ENCODE peak calls at places on chromosomes 2 and 18, in nine cellular contexts. R is NT2/D1; S is ovary; N is bronchial epithelial cell; Y is CD8-positive, alpha-beta T cell; E is lower lobe of right lung; Q is CD8-positive, alpha-beta memory T cell; A is CD4-positive, alpha-beta memory T cell; C is spleen. H is an unnamed sample. For H3K27me3, the result is how much of the 10 kb centered on the place peaks cover.

GRCh38 chr2:32464441-32464840 is 107.6 kb downstream of the BIRC6 start:
- DNase-seq in R (no peak), S (no peak), N (no peak), Y (no peak), E (no peak), Q (no peak), A (no peak), C (no peak), H (no peak)

GRCh38 chr2:53646788-53647187 is 120.8 kb upstream of the CHAC2 start:
- DNase-seq in R (peak), S (no peak), N (no peak), Y (no peak), E (no peak), Q (no peak), A (no peak), C (no peak), H (no peak)

GRCh38 chr2:112880696-112881095 is 30.3 kb upstream of the IL37 start:
- DNase-seq in R (no peak), S (no peak), N (no peak), Y (no peak), E (no peak), Q (no peak), A (no peak), C (no peak), H (no peak)

GRCh38 chr18:57048351-57048750 is 98.5 kb upstream of the BOD1L2 start:
- DNase-seq in R (no peak), S (no peak), N (no peak), Y (no peak), E (no peak), Q (no peak), A (no peak), C (no peak), H (no peak)

GRCh38 chr2:226495466-226496161 is 304.0 kb downstream of the IRS1 start:
- DNase-seq in R (no peak), S (no peak), N (no peak), Y (no peak), E (no peak), Q (no peak), A (no peak), C (no peak), H (no peak)

GRCh38 chr2:132998221-132998620 is 328.2 kb upstream of the LYPD1 start:
- DNase-seq in R (no peak), S (no peak), N (no peak), Y (no peak), E (no peak), Q (no peak), A (no peak), C (no peak), H (no peak)

GRCh38 chr2:219176818-219177593 is at the start of gene CNPPD1:
- DNase-seq in R (no peak), S (peak), N (peak), Y (peak), E (peak), Q (peak), A (peak), C (peak), H (peak)

GRCh38 chr2:10330700-10331032 is 28.0 kb downstream of the HPCAL1 start:
- DNase-seq in R (no peak), S (no peak), N (no peak), Y (peak), E (no peak), Q (no peak), A (no peak), C (no peak), H (no peak)

GRCh38 chr2:106770986-106771385 is 115.0 kb downstream of the ST6GAL2 start:
- DNase-seq in R (no peak), S (no peak), N (no peak), Y (no peak), E (no peak), Q (no peak), A (no peak), C (no peak), H (no peak)

GRCh38 chr18:74803117-74803516 is 205.4 kb downstream of the ZNF407 start:
- DNase-seq in R (no peak), S (no peak), N (no peak), Y (no peak), E (no peak), Q (no peak), A (no peak), C (no peak), H (no peak)

GRCh38 chr2:197877038-197877437 is 72.6 kb downstream of the PLCL1 start:
- DNase-seq in R (no peak), S (no peak), N (no peak), Y (no peak), E (no peak), Q (no peak), A (no peak), C (no peak), H (no peak)

GRCh38 chr2:240258685-240259084 is 118.2 kb upstream of the OTOS start:
- DNase-seq in R (no peak), S (no peak), N (no peak), Y (no peak), E (no peak), Q (no peak), A (no peak), C (peak), H (no peak)

GRCh38 chr2:96698221-96698861 is 41.5 kb downstream of the LMAN2L start:
- DNase-seq in R (no peak), S (no peak), N (peak), Y (no peak), E (no peak), Q (no peak), A (no peak), C (no peak), H (no peak)

GRCh38 chr2:220959391-220959802 is 612.7 kb downstream of the EPHA4 start:
- DNase-seq in R (no peak), S (no peak), N (no peak), Y (no peak), E (no peak), Q (no peak), A (no peak), C (no peak), H (no peak)

GRCh38 chr2:157789933-157790511 is 86.1 kb downstream of the ACVR1 start:
- DNase-seq in R (no peak), S (no peak), N (no peak), Y (no peak), E (peak), Q (no peak), A (no peak), C (no peak), H (no peak)

GRCh38 chr18:55634545-55634944 is 46.6 kb upstream of the TCF4 start:
- DNase-seq in R (no peak), S (no peak), N (peak), Y (no peak), E (no peak), Q (no peak), A (no peak), C (no peak), H (no peak)

GRCh38 chr2:205681836-205682238 is 464 bp upstream of the NRP2 start:
- DNase-seq in R (no peak), S (no peak), N (no peak), Y (no peak), E (no peak), Q (no peak), A (no peak), C (no peak), H (peak)

GRCh38 chr18:10197097-10197496 is 257.3 kb upstream of the APCDD1 start:
- DNase-seq in R (no peak), S (peak), N (peak), Y (no peak), E (peak), Q (no peak), A (no peak), C (no peak), H (no peak)

GRCh38 chr2:8457620-8458255 is 224.1 kb upstream of the ID2 start:
- DNase-seq in R (no peak), S (no peak), N (no peak), Y (no peak), E (no peak), Q (peak), A (no peak), C (no peak), H (peak)

GRCh38 chr18:1015777-1016176 is 111.1 kb downstream of the ADCYAP1 start:
- DNase-seq in R (no peak), S (no peak), N (no peak), Y (no peak), E (no peak), Q (no peak), A (no peak), C (no peak), H (no peak)

GRCh38 chr18:9885170-9886004 is at the start of gene TXNDC2:
- DNase-seq in R (no peak), S (no peak), N (no peak), Y (no peak), E (no peak), Q (no peak), A (no peak), C (no peak), H (no peak)

GRCh38 chr2:218471982-218472381 is 53.1 kb downstream of the VIL1 start:
- DNase-seq in R (no peak), S (no peak), N (no peak), Y (no peak), E (no peak), Q (no peak), A (no peak), C (no peak), H (no peak)

GRCh38 chr2:15050483-15050882 is 418.0 kb downstream of the LRATD1 start:
- DNase-seq in R (no peak), S (no peak), N (peak), Y (no peak), E (no peak), Q (no peak), A (no peak), C (no peak), H (no peak)

GRCh38 chr2:73999881-74000597 is 15.3 kb downstream of the TET3 start:
- DNase-seq in R (no peak), S (peak), N (no peak), Y (no peak), E (no peak), Q (no peak), A (no peak), C (peak), H (no peak)

GRCh38 chr18:5894613-5895299 is 566 bp downstream of the TMEM200C start:
- DNase-seq in R (no peak), S (peak), N (no peak), Y (no peak), E (no peak), Q (no peak), A (no peak), C (peak), H (no peak)

DNA sequence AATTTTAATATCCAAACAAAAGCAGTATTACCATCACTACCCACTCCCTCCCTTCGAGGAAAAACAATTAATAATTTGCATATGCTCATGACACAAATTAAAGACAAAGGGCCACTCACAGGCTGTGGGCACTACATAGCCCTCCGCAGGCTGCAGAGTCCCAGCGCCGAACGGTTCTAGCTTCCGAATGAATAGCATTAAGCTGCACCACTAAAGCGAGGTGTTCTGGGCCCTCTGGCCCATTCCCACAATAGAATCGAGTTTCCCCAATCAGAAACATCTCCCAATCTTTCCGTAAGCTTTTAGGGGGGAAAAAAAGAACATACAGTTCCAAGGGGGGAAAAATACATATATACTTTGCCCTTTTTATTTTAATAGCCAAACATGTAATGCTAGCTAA is 14.5 kb upstream of the SIX3 start:
- DNase-seq in R (no peak), S (no peak), N (no peak), Y (no peak), E (no peak), Q (no peak), A (no peak), C (no peak), H (no peak)
- H3K27me3 ChIP-seq in R (half or more), S (under half), N (half or more), Y (under half), E (half or more), Q (under half), A (under half), C (half or more), H (under half)

DNA sequence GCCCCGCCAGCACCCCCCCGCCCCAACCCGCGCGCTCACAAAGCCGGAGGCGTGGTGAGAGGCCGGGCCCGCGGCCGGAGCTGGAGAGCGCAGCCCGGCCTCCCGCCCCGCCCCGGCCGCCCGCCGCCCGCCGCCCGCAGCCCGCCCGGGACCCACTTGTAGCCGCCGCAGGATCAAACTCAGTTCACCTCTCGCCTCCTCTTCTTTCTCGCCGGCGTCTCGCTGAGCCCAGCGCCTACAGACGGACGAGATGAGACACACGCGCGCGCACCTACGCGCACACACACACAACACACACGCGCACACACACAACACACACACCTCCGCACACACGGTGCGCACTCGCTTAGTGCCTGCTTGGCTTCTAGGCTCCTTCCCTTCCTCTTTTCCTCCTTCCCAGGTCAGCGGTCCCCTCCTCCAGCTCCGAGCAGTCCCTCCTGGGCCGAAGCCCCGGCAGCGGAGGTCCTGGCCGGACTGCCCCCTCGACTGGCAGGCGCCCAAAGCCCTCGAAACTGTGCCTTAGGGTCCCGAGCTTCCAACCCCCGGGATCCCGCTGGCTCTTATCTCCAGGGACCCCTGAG is 1.4 kb upstream of the CYP26B1 start:
- DNase-seq in R (no peak), S (peak), N (no peak), Y (no peak), E (no peak), Q (no peak), A (no peak), C (peak), H (peak)
- H3K27me3 ChIP-seq in R (half or more), S (under half), N (under half), Y (under half), E (half or more), Q (under half), A (under half), C (half or more), H (under half)

DNA sequence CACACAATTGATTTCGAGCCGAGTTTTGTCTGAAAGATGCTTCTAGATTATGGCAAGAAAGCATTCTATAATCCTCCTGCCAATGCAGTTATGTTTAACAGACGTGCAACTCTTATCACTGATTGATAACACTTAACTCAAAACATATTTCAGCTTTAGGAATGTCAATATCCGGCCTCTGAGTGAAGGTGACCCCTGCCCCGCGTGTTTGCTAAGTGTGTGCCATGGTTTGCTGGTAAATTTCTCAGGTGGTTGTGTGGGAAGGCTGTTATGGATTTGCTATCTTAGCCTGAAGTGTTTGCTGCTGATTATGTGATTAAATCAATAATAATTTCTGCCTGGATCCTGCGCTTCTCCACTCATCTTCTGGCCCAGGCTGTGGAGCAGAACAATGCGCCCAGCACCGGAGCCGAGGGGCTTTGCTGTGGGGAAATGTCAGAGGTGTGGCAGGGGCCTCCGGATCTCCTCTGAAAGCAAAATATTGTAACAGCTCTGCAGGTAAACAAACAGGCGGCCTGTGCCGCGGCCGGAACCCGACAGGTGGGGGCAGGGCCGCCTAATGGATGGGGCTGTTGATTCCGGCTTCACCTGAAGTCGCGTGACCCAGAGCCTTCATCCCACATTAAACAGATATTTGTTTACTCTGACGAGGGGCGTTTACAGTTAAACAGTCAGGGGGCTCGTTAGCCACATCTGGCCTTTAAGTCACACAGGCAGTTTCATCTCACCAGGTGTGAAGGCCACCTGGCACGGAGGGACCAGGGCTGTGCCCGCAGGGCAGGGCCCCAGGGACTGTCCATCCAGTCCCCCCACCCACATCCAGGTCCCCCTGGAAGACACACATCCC is 210.7 kb upstream of the SALL3 start:
- DNase-seq in R (no peak), S (no peak), N (no peak), Y (no peak), E (no peak), Q (no peak), A (no peak), C (no peak), H (no peak)
- H3K27me3 ChIP-seq in R (under half), S (under half), N (under half), Y (under half), E (under half), Q (under half), A (under half), C (under half), H (under half)

DNA sequence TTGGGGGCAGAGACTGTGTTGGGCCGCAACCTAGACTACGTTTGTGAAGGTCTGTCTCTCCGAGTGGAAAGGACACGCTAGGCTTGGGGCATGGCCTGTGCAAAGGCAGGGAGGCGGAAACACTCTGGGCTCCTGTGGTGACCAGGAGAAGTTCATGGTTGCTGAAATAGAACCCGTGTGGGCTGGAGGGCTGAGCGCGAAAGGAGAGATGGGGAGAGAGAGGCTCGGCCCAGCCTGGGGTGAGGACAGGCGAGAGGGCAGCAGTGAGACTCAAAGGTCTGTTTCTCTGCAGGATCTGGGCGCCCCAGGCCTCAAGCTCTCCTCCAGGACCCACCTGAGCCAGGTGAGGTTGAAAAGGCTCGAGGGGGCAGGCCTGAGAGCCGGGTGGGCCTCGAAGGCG is 1.3 kb downstream of the PRSS56 start:
- DNase-seq in R (no peak), S (no peak), N (no peak), Y (no peak), E (no peak), Q (no peak), A (no peak), C (no peak), H (no peak)
- H3K27me3 ChIP-seq in R (half or more), S (under half), N (under half), Y (under half), E (half or more), Q (under half), A (under half), C (half or more), H (under half)

DNA sequence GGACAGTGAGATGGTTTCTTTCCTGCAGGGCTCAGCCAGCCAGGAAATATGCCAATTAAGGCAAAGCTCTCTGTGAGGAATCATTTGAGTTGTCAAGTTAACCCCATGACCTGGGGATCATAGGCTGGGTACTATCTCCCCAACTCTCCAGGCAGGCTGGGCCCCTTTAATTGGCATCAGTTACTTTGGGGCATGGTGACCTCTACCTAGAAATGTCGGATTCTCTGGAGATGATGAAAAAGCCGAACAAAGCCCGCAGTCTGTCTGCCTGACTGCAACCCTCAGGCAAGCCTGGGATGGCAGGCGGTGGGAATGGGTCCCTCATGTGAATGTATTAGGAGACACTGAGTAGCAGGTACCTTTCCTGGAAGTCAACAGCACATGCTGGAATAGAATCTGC is 193.5 kb upstream of the SMAD2 start:
- DNase-seq in R (no peak), S (no peak), N (no peak), Y (no peak), E (no peak), Q (no peak), A (no peak), C (no peak), H (no peak)
- H3K27me3 ChIP-seq in R (under half), S (under half), N (under half), Y (under half), E (under half), Q (under half), A (under half), C (under half), H (under half)

GRCh38 chr2:128752691-128753263 is 434.1 kb upstream of the HS6ST1 start:
- DNase-seq in R (no peak), S (no peak), N (no peak), Y (no peak), E (no peak), Q (no peak), A (no peak), C (no peak), H (no peak)
- H3K27me3 ChIP-seq in R (under half), S (under half), N (under half), Y (under half), E (under half), Q (under half), A (under half), C (under half), H (under half)

H was measured in CD4-positive, CD25-positive, alpha-beta regulatory T cell.